ENCODE peak calls at places on chromosomes 13 and 19, in five cellular contexts. E is GM23248, I is tibial nerve, F is mesendoderm, O is heart left ventricle. B is an unnamed sample.

GRCh38 chr19:3982701-3983541 is 2.3 kb downstream of the EEF2 start:
- DNase-seq in E (peak; percentile 89), I (no peak), F (peak; percentile 66), O (peak; percentile 23), B (no peak)

GRCh38 chr13:65631078-65631477 is 1599.1 kb downstream of the PCDH9 start:
- DNase-seq in E (peak; percentile 4), I (no peak), F (no peak), O (no peak), B (no peak)

GRCh38 chr19:46985532-46986415 is 33.9 kb upstream of the NPAS1 start:
- DNase-seq in E (no peak), I (no peak), F (no peak), O (no peak), B (no peak)

GRCh38 chr13:98751397-98752110 is 918 bp downstream of the SLC15A1 start:
- DNase-seq in E (peak; percentile 74), I (no peak), F (peak; percentile 80), O (no peak), B (no peak)

GRCh38 chr19:29636553-29637325 is 28.5 kb upstream of the PLEKHF1 start:
- DNase-seq in E (peak; percentile 9), I (no peak), F (no peak), O (no peak), B (no peak)

GRCh38 chr13:28204043-28204442 is 65.7 kb downstream of the PAN3 start:
- DNase-seq in E (no peak), I (no peak), F (no peak), O (no peak), B (no peak)

GRCh38 chr19:2148482-2149135 is 2.8 kb downstream of the AP3D1 start:
- DNase-seq in E (no peak), I (no peak), F (no peak), O (no peak), B (no peak)

GRCh38 chr13:110644892-110645521 is 29.7 kb downstream of the NAXD start:
- DNase-seq in E (peak; percentile 73), I (no peak), F (peak; percentile 92), O (peak; percentile 62), B (peak; percentile 87)

GRCh38 chr19:2223959-2224358 is 12.2 kb downstream of the PLEKHJ1 start:
- DNase-seq in E (no peak), I (no peak), F (no peak), O (no peak), B (no peak)

GRCh38 chr13:112725346-112726017 is 35.6 kb downstream of the ATP11A start:
- DNase-seq in E (no peak), I (no peak), F (no peak), O (no peak), B (no peak)

GRCh38 chr19:44845612-44846454 is at the start of gene NECTIN2:
- DNase-seq in E (peak; percentile 98), I (peak; percentile 100), F (peak; percentile 98), O (peak; percentile 100), B (peak; percentile 100)

DNA sequence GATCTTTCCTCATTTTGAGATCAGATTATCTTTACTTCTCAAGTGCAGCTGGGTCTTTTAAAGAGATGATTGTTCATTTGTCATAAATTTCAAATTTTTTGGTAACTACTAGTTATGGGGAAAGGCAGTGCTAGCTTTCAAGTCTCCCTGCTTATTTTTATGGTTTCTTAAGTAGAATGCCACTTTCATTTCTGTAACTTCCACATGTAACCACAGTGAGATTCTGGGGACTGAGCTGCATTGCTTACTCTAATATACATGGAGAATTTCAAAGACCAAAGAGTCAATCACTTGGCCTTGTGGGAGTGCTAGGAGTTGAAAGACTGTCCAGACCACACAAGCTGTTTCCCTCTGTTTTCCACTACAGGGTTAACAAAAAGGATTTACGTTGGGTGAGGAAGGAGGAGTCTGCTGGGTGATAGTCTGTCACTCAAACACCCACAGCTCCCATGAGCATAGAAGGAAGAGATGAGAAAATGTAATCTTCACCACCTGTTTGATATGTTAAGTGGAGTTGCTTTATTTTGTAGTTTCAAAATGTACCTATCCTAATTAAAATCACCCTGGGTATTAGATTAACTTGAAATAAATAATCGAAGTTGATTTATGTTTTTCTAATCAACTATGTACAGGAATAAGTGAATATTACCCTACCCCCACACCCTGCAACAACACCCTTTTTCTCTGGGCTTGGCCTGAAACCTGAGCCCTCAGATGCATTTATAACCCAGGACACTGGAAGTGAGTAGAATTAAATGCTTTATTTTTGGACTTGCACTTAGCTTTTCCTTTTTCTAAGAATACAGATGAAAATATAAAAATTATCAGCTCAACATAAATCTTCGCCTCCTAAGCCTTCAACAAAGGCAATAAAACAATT is 225.7 kb upstream of the SLC10A2 start:
- DNase-seq in E (no peak), I (no peak), F (peak; percentile 28), O (no peak), B (no peak)
- H3K4me1 ChIP-seq in E (no peaks in the 10 kb centered on the region), I (no peaks in the 10 kb centered on the region), F (no peaks in the 10 kb centered on the region), O (no peaks in the 10 kb centered on the region), B (no peaks in the 10 kb centered on the region)

DNA sequence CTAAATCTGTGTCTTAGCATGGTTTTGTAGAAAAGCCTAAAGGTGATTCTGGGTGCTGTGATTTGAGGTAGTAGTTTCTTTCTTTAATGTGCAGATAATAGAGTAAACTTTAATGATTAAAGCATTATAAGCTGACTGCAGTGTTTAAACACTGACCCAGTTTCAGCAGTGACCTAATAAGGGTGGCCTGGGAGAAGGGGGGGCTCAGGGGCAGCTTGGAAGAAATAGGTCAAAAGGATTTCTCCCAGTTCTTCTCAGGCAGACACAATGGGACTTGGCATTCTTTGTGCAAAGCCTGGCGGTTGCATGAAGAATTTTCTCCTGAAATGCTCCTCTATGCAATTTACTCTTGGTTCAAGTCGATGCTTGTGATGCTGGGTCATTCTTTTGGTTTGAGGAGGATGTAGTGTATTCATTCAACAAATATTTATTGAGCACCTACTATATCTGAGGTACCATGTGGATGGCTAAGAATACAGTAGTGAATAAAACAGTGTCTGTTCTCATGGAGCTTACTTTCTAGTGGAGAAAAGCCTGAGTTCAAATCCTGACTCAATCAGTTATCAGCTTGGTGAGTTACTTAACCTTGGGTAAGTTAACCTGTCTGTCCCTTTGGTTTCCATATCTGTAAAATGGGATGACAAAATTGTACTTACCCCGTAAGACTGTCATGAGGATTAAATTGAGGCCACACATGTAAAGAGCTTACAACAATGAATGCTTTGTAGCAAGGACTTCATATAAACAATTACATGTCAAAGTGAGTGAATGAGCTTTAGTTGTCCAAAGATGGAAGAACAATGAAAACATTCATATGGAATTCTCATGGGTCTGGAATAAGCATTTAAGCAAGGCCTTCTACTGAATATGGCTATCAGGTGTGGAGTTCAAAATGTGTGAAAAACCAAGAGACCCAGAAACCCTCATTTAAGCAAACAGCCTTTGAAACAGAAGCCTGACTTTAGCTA is 210.2 kb downstream of the KCNRG start:
- DNase-seq in E (no peak), I (no peak), F (no peak), O (no peak), B (no peak)
- H3K4me1 ChIP-seq in E (peaks cover 26% of the 10 kb centered on the region), I (peaks cover 33% of the 10 kb centered on the region), F (no peaks in the 10 kb centered on the region), O (peaks cover 5% of the 10 kb centered on the region), B (no peaks in the 10 kb centered on the region)

GRCh38 chr19:5800361-5801270 is 4.3 kb upstream of the NRTN start:
- DNase-seq in E (no peak), I (no peak), F (no peak), O (no peak), B (no peak)

GRCh38 chr19:5801796-5802616 is 2.9 kb upstream of the NRTN start:
- DNase-seq in E (peak; percentile 62), I (no peak), F (peak; percentile 88), O (no peak), B (peak; percentile 49)

GRCh38 chr19:5798244-5798643 is 6.6 kb upstream of the NRTN start:
- DNase-seq in E (no peak), I (no peak), F (no peak), O (no peak), B (no peak)

GRCh38 chr19:5803441-5803751 is 1.5 kb upstream of the NRTN start:
- DNase-seq in E (no peak), I (no peak), F (no peak), O (no peak), B (no peak)

GRCh38 chr19:5799247-5800241 is 5.3 kb upstream of the NRTN start:
- DNase-seq in E (no peak), I (no peak), F (no peak), O (peak; percentile 76), B (no peak)
- H3K4me1 ChIP-seq in E (no peaks in the 10 kb centered on the region), I (peaks cover 32% of the 10 kb centered on the region), F (peaks cover 2% of the 10 kb centered on the region), O (peaks cover 35% of the 10 kb centered on the region), B (no peaks in the 10 kb centered on the region)

DNA sequence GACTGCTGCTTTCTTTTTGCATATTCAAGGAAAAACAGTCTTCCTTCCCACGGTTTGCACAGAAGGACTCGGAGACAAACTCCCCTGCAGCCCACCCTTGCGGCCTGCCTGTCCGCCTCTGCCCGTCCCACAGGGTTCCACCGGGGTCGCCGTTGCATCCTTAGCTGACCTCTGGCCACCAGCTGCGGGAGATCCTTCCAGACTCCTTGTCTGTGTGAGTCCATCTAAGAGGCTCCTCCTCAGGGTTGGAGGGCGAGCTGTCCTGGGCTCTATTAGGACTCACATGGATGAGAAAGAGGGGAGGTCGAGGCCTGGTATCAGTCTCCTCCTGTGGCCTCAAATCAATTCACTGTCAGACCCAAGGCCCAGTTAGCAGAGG is 39.2 kb downstream of the KLF2 start:
- DNase-seq in E (no peak), I (no peak), F (no peak), O (no peak), B (no peak)
- H3K4me1 ChIP-seq in E (no peaks in the 10 kb centered on the region), I (peaks cover 41% of the 10 kb centered on the region), F (no peaks in the 10 kb centered on the region), O (peaks cover 5% of the 10 kb centered on the region), B (no peaks in the 10 kb centered on the region)

GRCh38 chr19:13025819-13026477 is 30.7 kb downstream of the NFIX start:
- DNase-seq in E (no peak), I (no peak), F (no peak), O (no peak), B (peak; percentile 73)

GRCh38 chr19:13026478-13026999 is 31.3 kb downstream of the NFIX start:
- DNase-seq in E (peak; percentile 75), I (no peak), F (no peak), O (no peak), B (no peak)

GRCh38 chr19:13027557-13027956 is 32.3 kb downstream of the NFIX start:
- DNase-seq in E (peak; percentile 55), I (no peak), F (no peak), O (no peak), B (no peak)

GRCh38 chr19:13028027-13028426 is 32.8 kb downstream of the NFIX start:
- DNase-seq in E (no peak), I (no peak), F (no peak), O (no peak), B (peak; percentile 67)

GRCh38 chr19:13027031-13027430 is 31.8 kb downstream of the NFIX start:
- DNase-seq in E (peak; percentile 43), I (no peak), F (no peak), O (no peak), B (no peak)
- H3K4me1 ChIP-seq in E (peaks cover 57% of the 10 kb centered on the region), I (peaks cover 92% of the 10 kb centered on the region), F (no peaks in the 10 kb centered on the region), O (peaks cover 91% of the 10 kb centered on the region), B (peaks cover 4% of the 10 kb centered on the region)

DNA sequence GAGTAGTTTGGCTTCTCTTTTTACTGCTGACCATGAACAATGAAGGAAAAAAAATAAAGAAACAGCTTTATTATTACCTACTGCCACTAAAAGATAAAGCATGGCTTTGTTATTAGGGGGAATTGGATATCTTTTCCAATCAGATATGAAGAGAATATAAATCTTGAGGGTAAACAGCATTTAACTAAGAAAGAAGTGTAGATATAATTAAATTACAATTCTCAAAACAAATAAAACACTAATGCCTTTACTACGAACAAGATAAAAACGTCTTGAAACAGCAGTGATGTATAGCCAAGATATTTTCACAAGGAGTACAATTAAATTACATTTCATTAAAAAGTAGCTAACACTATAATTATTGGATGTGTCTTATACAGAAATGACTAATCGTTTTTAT is 425.9 kb upstream of the ATXN8OS start:
- DNase-seq in E (no peak), I (no peak), F (no peak), O (no peak), B (no peak)
- H3K4me1 ChIP-seq in E (no peaks in the 10 kb centered on the region), I (no peaks in the 10 kb centered on the region), F (no peaks in the 10 kb centered on the region), O (no peaks in the 10 kb centered on the region), B (no peaks in the 10 kb centered on the region)

GRCh38 chr19:17125052-17125727 is 49.6 kb downstream of the MYO9B start:
- DNase-seq in E (peak; percentile 17), I (no peak), F (no peak), O (no peak), B (no peak)
- H3K4me1 ChIP-seq in E (peaks cover 23% of the 10 kb centered on the region), I (peaks cover 25% of the 10 kb centered on the region), F (no peaks in the 10 kb centered on the region), O (peaks cover 20% of the 10 kb centered on the region), B (no peaks in the 10 kb centered on the region)